ENCODE peak calls at places on chromosomes 16 and 17, in eight cellular contexts. L is epithelial cell of esophagus, O is amniotic epithelial cell, S is M059J, Q is MV-4-11, P is amniotic stem cell, M is germinal center, G is brain pericyte. A is an unnamed sample.

GRCh38 chr17:15340966-15341365 is 431 bp downstream of the TEKT3 start:
- DNase-seq in G (no peak), S (no peak), M (no peak), Q (no peak), P (no peak), L (no peak), O (no peak), A (no peak)

GRCh38 chr16:56931253-56931768 is 631 bp upstream of the HERPUD1 start:
- DNase-seq in L (no peak), M (peak; percentile 91), O (no peak), G (no peak), Q (peak; percentile 84), S (no peak), P (no peak), A (peak; percentile 73)

GRCh38 chr16:4261557-4262172 is 11.2 kb downstream of the TFAP4 start:
- DNase-seq in O (peak; percentile 66), L (peak; percentile 34), S (no peak), M (peak; percentile 30), P (no peak), G (no peak), Q (no peak), A (peak; percentile 54)

GRCh38 chr17:10032142-10032541 is 127.1 kb upstream of the RCVRN start:
- DNase-seq in L (no peak), M (no peak), G (no peak), O (no peak), P (no peak), S (no peak), Q (no peak), A (no peak)

GRCh38 chr17:36485027-36485426 is 1.5 kb upstream of the ZNHIT3 start:
- DNase-seq in L (no peak), P (no peak), Q (no peak), G (no peak), S (no peak), O (no peak), M (no peak), A (no peak)

GRCh38 chr17:206941-207560 is 25.6 kb upstream of the DOC2B start:
- DNase-seq in O (no peak), G (no peak), S (no peak), M (no peak), Q (no peak), L (no peak), P (no peak), A (no peak)

GRCh38 chr17:44335515-44336356 is 9.4 kb upstream of the GRN start:
- DNase-seq in O (no peak), M (no peak), S (no peak), G (no peak), Q (no peak), L (no peak), P (no peak), A (no peak)

GRCh38 chr17:62800580-62800979 is 7.5 kb downstream of the MARCHF10 start:
- DNase-seq in M (no peak), Q (no peak), G (no peak), S (peak; percentile 69), P (no peak), L (peak; percentile 88), O (no peak), A (no peak)

GRCh38 chr17:1724869-1725641 is 551 bp downstream of the WDR81 start:
- DNase-seq in G (no peak), Q (no peak), O (no peak), M (no peak), P (no peak), S (no peak), L (no peak), A (no peak)

GRCh38 chr16:89102035-89102776 is 8.6 kb downstream of the ACSF3 start:
- DNase-seq in S (no peak), G (no peak), L (no peak), M (no peak), O (no peak), P (no peak), Q (no peak), A (no peak)

GRCh38 chr17:17712268-17712924 is 31.1 kb downstream of the RAI1 start:
- DNase-seq in G (no peak), M (no peak), L (peak; percentile 68), S (peak; percentile 90), Q (peak; percentile 71), P (peak; percentile 56), O (peak; percentile 99), A (peak; percentile 71)

GRCh38 chr16:66899945-66900688 is 18.6 kb downstream of the CDH16 start:
- DNase-seq in Q (no peak), G (no peak), O (peak; percentile 91), S (peak; percentile 94), P (no peak), L (peak; percentile 81), M (no peak), A (no peak)

GRCh38 chr17:38733315-38734234 is 3.4 kb downstream of the CISD3 start:
- DNase-seq in M (peak; percentile 50), L (no peak), Q (no peak), G (no peak), P (no peak), S (peak; percentile 38), O (no peak), A (no peak)

GRCh38 chr17:56184650-56185049 is 31.4 kb downstream of the ANKFN1 start:
- DNase-seq in P (no peak), L (no peak), S (no peak), M (no peak), Q (peak; percentile 24), G (no peak), O (peak; percentile 88), A (no peak)

GRCh38 chr16:48210747-48211146 is 33.4 kb upstream of the LONP2 start:
- DNase-seq in Q (no peak), O (no peak), S (no peak), L (peak; percentile 18), G (no peak), M (no peak), P (no peak), A (no peak)

A was measured in GM20000.